ENCODE peak calls at places on chromosomes 16 and 17, in ten cellular contexts. F, C, V, A, I, W, E, U, G and K are unnamed samples.

GRCh38 chr16:30649725-30650368 is 913 bp upstream of the PRR14 start:
- DNase-seq in F (no peak), C (no peak), V (no peak), A (peak), I (no peak), W (no peak), E (no peak), U (no peak), G (no peak), K (no peak)

GRCh38 chr17:41956522-41956921 is 10.1 kb upstream of the CNP start:
- DNase-seq in F (no peak), C (no peak), V (no peak), A (no peak), I (no peak), W (no peak), E (no peak), U (no peak), G (no peak), K (no peak)

GRCh38 chr16:78505544-78506371 is 406.3 kb downstream of the WWOX start:
- DNase-seq in F (no peak), C (no peak), V (no peak), A (peak), I (no peak), W (peak), E (peak), U (peak), G (peak), K (no peak)

GRCh38 chr17:57947369-57947768 is 7.8 kb downstream of the CUEDC1 start:
- DNase-seq in F (no peak), C (no peak), V (no peak), A (no peak), I (no peak), W (no peak), E (no peak), U (no peak), G (no peak), K (no peak)

GRCh38 chr16:51151951-51152663 is 1.0 kb upstream of the SALL1 start:
- DNase-seq in F (no peak), C (no peak), V (no peak), A (no peak), I (peak), W (peak), E (peak), U (no peak), G (no peak), K (no peak)

GRCh38 chr16:13866073-13866472 is 53.9 kb upstream of the ERCC4 start:
- DNase-seq in F (peak), C (no peak), V (peak), A (peak), I (peak), W (peak), E (peak), U (peak), G (peak), K (peak)

GRCh38 chr16:66167564-66168291 is 198.8 kb upstream of the CDH5 start:
- DNase-seq in F (no peak), C (no peak), V (no peak), A (no peak), I (no peak), W (no peak), E (no peak), U (no peak), G (no peak), K (no peak)

GRCh38 chr16:19745286-19746018 is 27.4 kb downstream of the IQCK start:
- DNase-seq in F (no peak), C (no peak), V (no peak), A (no peak), I (no peak), W (no peak), E (no peak), U (no peak), G (no peak), K (no peak)

GRCh38 chr17:83089322-83090156 is 10.1 kb downstream of the METRNL start:
- DNase-seq in F (no peak), C (no peak), V (no peak), A (no peak), I (no peak), W (no peak), E (no peak), U (peak), G (no peak), K (no peak)

GRCh38 chr16:86374603-86375002 is 135.7 kb upstream of the FOXF1 start:
- DNase-seq in F (no peak), C (no peak), V (no peak), A (no peak), I (no peak), W (no peak), E (peak), U (no peak), G (no peak), K (no peak)

GRCh38 chr16:54118846-54119245 is 167.7 kb downstream of the IRX3 start:
- DNase-seq in F (no peak), C (no peak), V (no peak), A (no peak), I (no peak), W (no peak), E (peak), U (no peak), G (no peak), K (no peak)

GRCh38 chr17:61237275-61237674 is 162.4 kb upstream of the TBX2 start:
- DNase-seq in F (no peak), C (no peak), V (no peak), A (no peak), I (no peak), W (no peak), E (no peak), U (no peak), G (no peak), K (no peak)

GRCh38 chr16:66486773-66487579 is 59.9 kb downstream of the BEAN1 start:
- DNase-seq in F (no peak), C (no peak), V (no peak), A (no peak), I (no peak), W (peak), E (peak), U (no peak), G (peak), K (no peak)

GRCh38 chr17:58184986-58185761 is 7.4 kb upstream of the EPX start:
- DNase-seq in F (no peak), C (no peak), V (no peak), A (no peak), I (no peak), W (no peak), E (no peak), U (no peak), G (no peak), K (no peak)

GRCh38 chr17:59503489-59503888 is 61.9 kb upstream of the DHX40 start:
- DNase-seq in F (no peak), C (no peak), V (no peak), A (no peak), I (no peak), W (no peak), E (no peak), U (no peak), G (no peak), K (no peak)

GRCh38 chr17:77909236-77909635 is 49.3 kb upstream of the TNRC6C start:
- DNase-seq in F (no peak), C (no peak), V (no peak), A (no peak), I (no peak), W (peak), E (no peak), U (no peak), G (no peak), K (no peak)

GRCh38 chr17:43840814-43841213 is 6.2 kb upstream of the CD300LG start:
- DNase-seq in F (no peak), C (no peak), V (no peak), A (no peak), I (no peak), W (no peak), E (peak), U (no peak), G (peak), K (peak)

GRCh38 chr17:73538445-73538844 is 105.8 kb downstream of the SDK2 start:
- DNase-seq in F (no peak), C (no peak), V (no peak), A (no peak), I (no peak), W (no peak), E (no peak), U (no peak), G (no peak), K (no peak)

GRCh38 chr16:15653227-15653626 is 3.2 kb downstream of the NDE1 start:
- DNase-seq in F (no peak), C (no peak), V (no peak), A (no peak), I (no peak), W (no peak), E (peak), U (no peak), G (peak), K (no peak)